ENCODE peak calls at places on chromosome 3, in eight cellular contexts. One of them, this sample, is unnamed.

GRCh38 chr3:32613183-32613582 is 42.5 kb upstream of the DYNC1LI1 start:
- DNase-seq in neuronal stem cell: no peak
- DNase-seq in endodermal cell: no peak
- DNase-seq in A549: no peak
- DNase-seq in ovary: no peak
- DNase-seq in body of pancreas: no peak
- DNase-seq in RWPE2: no peak
- DNase-seq in brain microvascular endothelial cell: no peak
- DNase-seq in this sample: no peak

GRCh38 chr3:46293991-46294833 is 52.0 kb downstream of the CCR3 start:
- DNase-seq in ovary: no peak
- DNase-seq in A549: no peak
- DNase-seq in RWPE2: no peak
- DNase-seq in brain microvascular endothelial cell: no peak
- DNase-seq in neuronal stem cell: no peak
- DNase-seq in endodermal cell: no peak
- DNase-seq in body of pancreas: no peak
- DNase-seq in this sample: no peak

GRCh38 chr3:49081429-49081828 is 12.4 kb downstream of the QRICH1 start:
- DNase-seq in endodermal cell: no peak
- DNase-seq in A549: no peak
- DNase-seq in ovary: no peak
- DNase-seq in brain microvascular endothelial cell: no peak
- DNase-seq in body of pancreas: no peak
- DNase-seq in neuronal stem cell: no peak
- DNase-seq in RWPE2: no peak
- DNase-seq in this sample: no peak

GRCh38 chr3:186901135-186901734 is 29.1 kb upstream of the ST6GAL1 start:
- DNase-seq in neuronal stem cell: no peak
- DNase-seq in ovary: no peak
- DNase-seq in A549: no peak
- DNase-seq in body of pancreas: no peak
- DNase-seq in RWPE2: no peak
- DNase-seq in brain microvascular endothelial cell: no peak
- DNase-seq in endodermal cell: no peak
- DNase-seq in this sample: no peak

GRCh38 chr3:146543461-146544012 is 870 bp downstream of the PLSCR1 start:
- DNase-seq in body of pancreas: peak
- DNase-seq in neuronal stem cell: no peak
- DNase-seq in RWPE2: no peak
- DNase-seq in ovary: no peak
- DNase-seq in endodermal cell: no peak
- DNase-seq in brain microvascular endothelial cell: no peak
- DNase-seq in A549: peak
- DNase-seq in this sample: no peak

GRCh38 chr3:49500408-49501257 is 30.6 kb downstream of the DAG1 start:
- DNase-seq in neuronal stem cell: no peak
- DNase-seq in RWPE2: peak
- DNase-seq in endodermal cell: no peak
- DNase-seq in ovary: peak
- DNase-seq in A549: peak
- DNase-seq in brain microvascular endothelial cell: peak
- DNase-seq in body of pancreas: peak
- DNase-seq in this sample: peak

GRCh38 chr3:62211675-62212429 is 161.5 kb downstream of the FEZF2 start:
- DNase-seq in body of pancreas: no peak
- DNase-seq in neuronal stem cell: no peak
- DNase-seq in brain microvascular endothelial cell: no peak
- DNase-seq in RWPE2: no peak
- DNase-seq in endodermal cell: no peak
- DNase-seq in ovary: no peak
- DNase-seq in A549: peak
- DNase-seq in this sample: no peak

GRCh38 chr3:83934208-83935150 is 1024.3 kb upstream of the CADM2 start:
- DNase-seq in brain microvascular endothelial cell: no peak
- DNase-seq in neuronal stem cell: no peak
- DNase-seq in ovary: no peak
- DNase-seq in A549: no peak
- DNase-seq in endodermal cell: no peak
- DNase-seq in body of pancreas: no peak
- DNase-seq in RWPE2: peak
- DNase-seq in this sample: no peak

GRCh38 chr3:64343692-64344440 is 118.6 kb upstream of the PRICKLE2 start:
- DNase-seq in ovary: no peak
- DNase-seq in endodermal cell: peak
- DNase-seq in RWPE2: no peak
- DNase-seq in neuronal stem cell: no peak
- DNase-seq in A549: no peak
- DNase-seq in brain microvascular endothelial cell: peak
- DNase-seq in body of pancreas: no peak
- DNase-seq in this sample: no peak

GRCh38 chr3:64344721-64345207 is 119.5 kb upstream of the PRICKLE2 start:
- DNase-seq in endodermal cell: peak
- DNase-seq in ovary: no peak
- DNase-seq in RWPE2: no peak
- DNase-seq in neuronal stem cell: no peak
- DNase-seq in body of pancreas: no peak
- DNase-seq in brain microvascular endothelial cell: peak
- DNase-seq in A549: peak
- DNase-seq in this sample: no peak

GRCh38 chr3:64345351-64345750 is 120.1 kb upstream of the PRICKLE2 start:
- DNase-seq in brain microvascular endothelial cell: peak
- DNase-seq in A549: no peak
- DNase-seq in body of pancreas: peak
- DNase-seq in neuronal stem cell: no peak
- DNase-seq in RWPE2: no peak
- DNase-seq in endodermal cell: no peak
- DNase-seq in ovary: no peak
- DNase-seq in this sample: no peak

GRCh38 chr3:64341355-64341754 is 116.1 kb upstream of the PRICKLE2 start:
- DNase-seq in body of pancreas: no peak
- DNase-seq in RWPE2: no peak
- DNase-seq in neuronal stem cell: no peak
- DNase-seq in endodermal cell: peak
- DNase-seq in A549: no peak
- DNase-seq in brain microvascular endothelial cell: no peak
- DNase-seq in ovary: peak
- DNase-seq in this sample: no peak

DNA sequence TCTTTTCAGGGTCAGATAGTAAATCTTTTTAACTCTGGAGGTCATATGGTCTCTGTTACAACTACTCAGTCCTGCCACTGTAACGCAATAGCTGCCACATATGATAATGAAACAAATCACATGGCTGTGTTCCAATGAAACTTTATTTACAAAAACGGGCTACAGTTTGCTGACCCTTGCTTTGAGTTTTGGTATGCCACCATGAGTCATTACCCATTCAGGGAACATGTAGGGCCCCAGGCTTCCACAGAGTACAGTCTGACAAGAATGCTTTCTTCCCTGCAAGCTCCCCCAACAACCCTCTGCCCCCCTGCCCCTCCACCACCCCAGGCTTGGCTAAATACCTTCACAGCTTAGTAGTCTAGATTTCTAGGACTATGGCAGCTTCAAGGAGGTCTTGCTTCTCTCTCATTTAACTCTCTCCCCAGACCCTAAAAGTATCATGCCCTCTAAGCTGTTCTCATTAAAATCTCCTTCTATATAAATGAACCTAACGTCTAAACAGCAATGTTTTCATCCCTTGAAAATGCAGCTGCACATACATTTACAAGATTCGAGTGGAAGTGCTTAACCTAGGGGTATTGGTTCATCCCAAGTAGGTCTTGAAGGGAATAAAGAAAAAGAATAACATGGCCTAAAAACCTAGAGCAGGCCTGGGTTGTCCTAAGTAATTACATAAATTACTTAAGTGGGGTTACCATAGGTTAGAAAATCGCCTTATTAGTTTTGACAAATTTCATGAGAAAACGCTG is 117.8 kb upstream of the PRICKLE2 start:
- DNase-seq in A549: peak
- DNase-seq in body of pancreas: no peak
- DNase-seq in endodermal cell: peak
- DNase-seq in ovary: no peak
- DNase-seq in brain microvascular endothelial cell: peak
- DNase-seq in RWPE2: peak
- DNase-seq in neuronal stem cell: no peak
- DNase-seq in this sample: no peak
- H3K27ac ChIP-seq in A549: peak
- H3K27ac ChIP-seq in body of pancreas: no peak
- H3K27ac ChIP-seq in endodermal cell: peak
- H3K27ac ChIP-seq in ovary: no peak
- H3K27ac ChIP-seq in brain microvascular endothelial cell: peak
- H3K27ac ChIP-seq in RWPE2: peak
- H3K27ac ChIP-seq in neuronal stem cell: no peak
- H3K27ac ChIP-seq in this sample: no peak

GRCh38 chr3:179432021-179432420 is 19.2 kb downstream of the GNB4 start:
- DNase-seq in brain microvascular endothelial cell: no peak
- DNase-seq in ovary: no peak
- DNase-seq in A549: no peak
- DNase-seq in RWPE2: no peak
- DNase-seq in body of pancreas: no peak
- DNase-seq in neuronal stem cell: no peak
- DNase-seq in endodermal cell: no peak
- DNase-seq in this sample: no peak
- H3K27ac ChIP-seq in brain microvascular endothelial cell: no peak
- H3K27ac ChIP-seq in ovary: no peak
- H3K27ac ChIP-seq in A549: no peak
- H3K27ac ChIP-seq in RWPE2: no peak
- H3K27ac ChIP-seq in body of pancreas: no peak
- H3K27ac ChIP-seq in neuronal stem cell: no peak
- H3K27ac ChIP-seq in endodermal cell: no peak
- H3K27ac ChIP-seq in this sample: no peak

GRCh38 chr3:107227091-107227490 is 150.1 kb upstream of the CCDC54 start:
- DNase-seq in body of pancreas: no peak
- DNase-seq in A549: no peak
- DNase-seq in brain microvascular endothelial cell: no peak
- DNase-seq in endodermal cell: no peak
- DNase-seq in neuronal stem cell: no peak
- DNase-seq in ovary: no peak
- DNase-seq in RWPE2: no peak
- DNase-seq in this sample: no peak
- H3K27ac ChIP-seq in body of pancreas: no peak
- H3K27ac ChIP-seq in A549: no peak
- H3K27ac ChIP-seq in brain microvascular endothelial cell: no peak
- H3K27ac ChIP-seq in endodermal cell: no peak
- H3K27ac ChIP-seq in neuronal stem cell: no peak
- H3K27ac ChIP-seq in ovary: no peak
- H3K27ac ChIP-seq in RWPE2: no peak
- H3K27ac ChIP-seq in this sample: no peak

GRCh38 chr3:125634346-125634964 is 39.2 kb upstream of the OSBPL11 start:
- DNase-seq in brain microvascular endothelial cell: no peak
- DNase-seq in body of pancreas: no peak
- DNase-seq in ovary: no peak
- DNase-seq in RWPE2: no peak
- DNase-seq in neuronal stem cell: no peak
- DNase-seq in A549: no peak
- DNase-seq in endodermal cell: peak
- DNase-seq in this sample: no peak

GRCh38 chr3:125633767-125634166 is 38.5 kb upstream of the OSBPL11 start:
- DNase-seq in body of pancreas: peak
- DNase-seq in endodermal cell: peak
- DNase-seq in RWPE2: no peak
- DNase-seq in neuronal stem cell: no peak
- DNase-seq in A549: no peak
- DNase-seq in ovary: no peak
- DNase-seq in brain microvascular endothelial cell: no peak
- DNase-seq in this sample: no peak

GRCh38 chr3:125628212-125628611 is 32.9 kb upstream of the OSBPL11 start:
- DNase-seq in neuronal stem cell: no peak
- DNase-seq in ovary: no peak
- DNase-seq in A549: no peak
- DNase-seq in endodermal cell: no peak
- DNase-seq in brain microvascular endothelial cell: no peak
- DNase-seq in RWPE2: no peak
- DNase-seq in body of pancreas: no peak
- DNase-seq in this sample: no peak

GRCh38 chr3:125632597-125632996 is 37.3 kb upstream of the OSBPL11 start:
- DNase-seq in endodermal cell: peak
- DNase-seq in ovary: no peak
- DNase-seq in body of pancreas: no peak
- DNase-seq in A549: no peak
- DNase-seq in neuronal stem cell: no peak
- DNase-seq in RWPE2: no peak
- DNase-seq in brain microvascular endothelial cell: no peak
- DNase-seq in this sample: no peak
- H3K27ac ChIP-seq in endodermal cell: no peak
- H3K27ac ChIP-seq in ovary: no peak
- H3K27ac ChIP-seq in body of pancreas: no peak
- H3K27ac ChIP-seq in A549: no peak
- H3K27ac ChIP-seq in neuronal stem cell: no peak
- H3K27ac ChIP-seq in RWPE2: no peak
- H3K27ac ChIP-seq in brain microvascular endothelial cell: no peak
- H3K27ac ChIP-seq in this sample: peak

DNA sequence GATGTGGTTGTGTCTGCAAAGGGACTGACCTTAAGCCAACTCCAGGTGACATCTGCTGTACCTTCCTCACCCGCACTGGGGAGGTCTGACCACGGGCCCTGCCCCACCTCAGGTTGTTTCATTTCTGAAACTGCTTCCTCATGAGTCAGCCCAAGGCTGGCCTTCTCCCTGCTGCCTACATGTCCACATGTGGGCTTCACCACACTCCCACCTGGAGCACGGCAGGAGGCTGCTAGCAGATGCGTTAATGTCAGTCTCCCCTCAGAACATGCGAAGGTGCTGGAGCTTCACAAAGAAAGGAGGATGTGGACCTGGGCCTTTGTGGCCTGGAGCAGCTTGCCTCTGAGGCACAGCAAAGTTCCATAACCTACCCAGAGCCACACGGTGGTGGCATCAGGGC is 69.4 kb upstream of the PLXNA1 start:
- DNase-seq in A549: no peak
- DNase-seq in ovary: no peak
- DNase-seq in body of pancreas: no peak
- DNase-seq in RWPE2: no peak
- DNase-seq in neuronal stem cell: no peak
- DNase-seq in endodermal cell: no peak
- DNase-seq in brain microvascular endothelial cell: no peak
- DNase-seq in this sample: no peak
- H3K27ac ChIP-seq in A549: peak
- H3K27ac ChIP-seq in ovary: no peak
- H3K27ac ChIP-seq in body of pancreas: no peak
- H3K27ac ChIP-seq in RWPE2: peak
- H3K27ac ChIP-seq in neuronal stem cell: no peak
- H3K27ac ChIP-seq in endodermal cell: no peak
- H3K27ac ChIP-seq in brain microvascular endothelial cell: no peak
- H3K27ac ChIP-seq in this sample: no peak

This sample was measured in gastrocnemius medialis.